ENCODE peak calls at places on chromosomes 3 and 15, in six cellular contexts. J is tibial nerve, O is keratinocyte, P is heart left ventricle, H is OCI-LY7, L is PC-9. S is an unnamed sample.

GRCh38 chr15:63945005-63945788 is 101.1 kb downstream of the DAPK2 start:
- DNase-seq in H (peak), J (peak), O (no peak), L (peak), P (peak), S (no peak)

GRCh38 chr3:159091936-159092335 is 290.1 kb downstream of the MFSD1 start:
- DNase-seq in L (no peak), H (no peak), J (no peak), P (no peak), O (no peak), S (no peak)

GRCh38 chr3:194270627-194271458 is 80.3 kb downstream of the CPN2 start:
- DNase-seq in J (peak), O (no peak), H (no peak), L (peak), P (peak), S (no peak)

GRCh38 chr3:130991126-130991525 is 35.5 kb downstream of the ASTE1 start:
- DNase-seq in J (no peak), P (no peak), H (no peak), O (no peak), L (no peak), S (no peak)

GRCh38 chr3:101011086-101011485 is 17.9 kb upstream of the ABI3BP start:
- DNase-seq in H (no peak), J (no peak), O (no peak), P (no peak), L (no peak), S (no peak)

GRCh38 chr3:58585994-58586393 is 8.8 kb upstream of the FAM107A start:
- DNase-seq in L (no peak), H (no peak), O (no peak), J (no peak), P (no peak), S (no peak)

GRCh38 chr3:117006123-117006522 is 296.5 kb downstream of the TUSC7 start:
- DNase-seq in L (no peak), J (no peak), O (no peak), P (no peak), H (no peak), S (no peak)

GRCh38 chr15:38646716-38647115 is 82.1 kb upstream of the RASGRP1 start:
- DNase-seq in H (no peak), J (no peak), O (no peak), L (no peak), P (no peak), S (no peak)

GRCh38 chr3:58093573-58094195 is 85.5 kb downstream of the FLNB start:
- DNase-seq in J (no peak), H (no peak), L (peak), P (no peak), O (no peak), S (no peak)

GRCh38 chr3:129794319-129795201 is 99.0 kb downstream of the TMCC1 start:
- DNase-seq in H (peak), P (peak), L (peak), O (peak), J (no peak), S (peak)

GRCh38 chr3:172221550-172221949 is 182.2 kb downstream of the FNDC3B start:
- DNase-seq in H (no peak), P (no peak), L (no peak), J (no peak), O (peak), S (no peak)

GRCh38 chr15:39172380-39173281 is 408.2 kb upstream of the THBS1 start:
- DNase-seq in O (no peak), H (no peak), P (peak), L (peak), J (no peak), S (no peak)

GRCh38 chr15:65071381-65071811 is 3.6 kb upstream of the RASL12 start:
- DNase-seq in O (no peak), P (peak), J (no peak), H (no peak), L (no peak), S (no peak)

GRCh38 chr15:75181780-75182179 is 19.9 kb upstream of the C15orf39 start:
- DNase-seq in H (no peak), L (no peak), P (no peak), J (no peak), O (no peak), S (no peak)

GRCh38 chr3:183253364-183253960 is 409 bp downstream of the B3GNT5 start:
- DNase-seq in J (peak), H (no peak), O (no peak), L (peak), P (peak), S (no peak)

GRCh38 chr15:96328101-96328958 is 2.2 kb upstream of the NR2F2 start:
- DNase-seq in H (no peak), L (no peak), J (no peak), P (no peak), O (no peak), S (no peak)

GRCh38 chr3:50442940-50443579 is 60.4 kb downstream of the CACNA2D2 start:
- DNase-seq in O (no peak), J (no peak), H (no peak), L (no peak), P (no peak), S (no peak)

GRCh38 chr15:97978408-97979130 is 18.1 kb downstream of the ARRDC4 start:
- DNase-seq in P (no peak), O (no peak), H (no peak), L (no peak), J (no peak), S (no peak)

GRCh38 chr3:79976466-79976865 is 208.7 kb upstream of the ROBO1 start:
- DNase-seq in L (no peak), H (no peak), J (no peak), O (no peak), P (no peak), S (peak)

GRCh38 chr3:114557791-114558190 is 264.0 kb downstream of the TIGIT start:
- DNase-seq in P (no peak), H (no peak), O (no peak), L (no peak), J (no peak), S (no peak)

GRCh38 chr15:70633394-70633793 is 130.0 kb downstream of the UACA start:
- DNase-seq in L (no peak), H (no peak), O (no peak), P (peak), J (no peak), S (no peak)

GRCh38 chr3:146187334-146187950 is 26.5 kb upstream of the PLOD2 start:
- DNase-seq in O (no peak), J (no peak), L (peak), P (no peak), H (peak), S (no peak)

GRCh38 chr15:44798815-44799214 is 62.5 kb downstream of the TRIM69 start:
- DNase-seq in H (no peak), L (no peak), O (no peak), J (no peak), P (no peak), S (no peak)

GRCh38 chr3:36944641-36945270 is at the start of gene TRANK1:
- DNase-seq in J (peak), H (peak), P (peak), O (no peak), L (no peak), S (no peak)

GRCh38 chr3:186097663-186098451 is 11.0 kb downstream of the ETV5 start:
- DNase-seq in P (peak), H (no peak), J (peak), O (peak), L (peak), S (peak)

GRCh38 chr3:184029456-184029950 is 2.0 kb upstream of the HTR3D start:
- DNase-seq in H (no peak), O (no peak), J (no peak), L (no peak), P (no peak), S (no peak)

GRCh38 chr3:116425126-116425525 is 20.2 kb downstream of the LSAMP start:
- DNase-seq in P (no peak), H (no peak), O (no peak), J (no peak), L (no peak), S (no peak)

GRCh38 chr3:36989568-36989967 is 3.4 kb downstream of the EPM2AIP1 start:
- DNase-seq in L (no peak), P (no peak), J (no peak), O (no peak), H (no peak), S (no peak)

GRCh38 chr3:161231861-161232260 is 10.8 kb downstream of the NMD3 start:
- DNase-seq in L (no peak), J (no peak), H (no peak), O (no peak), P (no peak), S (no peak)

GRCh38 chr3:127786358-127787070 is 35.8 kb downstream of the MGLL start:
- DNase-seq in H (no peak), L (no peak), P (peak), O (no peak), J (peak), S (no peak)

GRCh38 chr3:6255229-6255628 is 605.7 kb upstream of the GRM7 start:
- DNase-seq in J (no peak), L (no peak), H (no peak), P (no peak), O (no peak), S (no peak)

GRCh38 chr3:186875708-186876107 is 33.2 kb downstream of the ADIPOQ start:
- DNase-seq in O (no peak), P (no peak), J (no peak), L (no peak), H (no peak), S (no peak)

GRCh38 chr3:127689266-127689860 is 16.6 kb downstream of the ABTB1 start:
- DNase-seq in O (no peak), H (no peak), J (peak), L (no peak), P (no peak), S (no peak)

DNA sequence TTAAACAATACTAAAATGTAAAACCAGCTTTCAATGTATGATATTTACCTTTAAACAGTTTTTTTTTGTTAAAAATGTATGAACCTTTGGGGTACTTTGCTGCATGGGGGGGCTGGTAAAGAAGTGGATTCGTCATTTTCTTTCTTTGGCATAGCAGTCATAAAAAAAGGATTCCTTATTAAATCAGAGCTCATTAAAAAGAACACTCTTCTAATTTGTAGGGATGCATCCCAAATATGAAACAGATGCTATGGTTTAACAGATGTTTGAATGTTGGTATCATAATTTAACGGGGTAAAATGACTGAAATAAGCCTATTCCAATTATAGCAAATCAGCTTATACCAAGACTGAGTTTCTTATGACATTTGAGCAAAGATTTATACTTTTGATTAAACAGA is 234.4 kb downstream of the BBX start:
- DNase-seq in H (no peak), P (no peak), O (no peak), L (no peak), J (no peak), S (no peak)
- H3K27ac ChIP-seq in H (no peak), P (no peak), O (no peak), L (no peak), J (no peak), S (no peak)

GRCh38 chr3:33901862-33902563 is 103.6 kb downstream of the PDCD6IP start:
- DNase-seq in L (no peak), P (no peak), H (no peak), J (no peak), O (no peak), S (no peak)

GRCh38 chr3:33900440-33900808 is 102.0 kb downstream of the PDCD6IP start:
- DNase-seq in H (no peak), O (no peak), J (no peak), L (no peak), P (no peak), S (no peak)

GRCh38 chr3:33900809-33901505 is 102.5 kb downstream of the PDCD6IP start:
- DNase-seq in H (no peak), P (no peak), O (no peak), J (no peak), L (no peak), S (no peak)

GRCh38 chr3:33897306-33897705 is 98.9 kb downstream of the PDCD6IP start:
- DNase-seq in J (no peak), H (no peak), O (no peak), L (no peak), P (no peak), S (no peak)

DNA sequence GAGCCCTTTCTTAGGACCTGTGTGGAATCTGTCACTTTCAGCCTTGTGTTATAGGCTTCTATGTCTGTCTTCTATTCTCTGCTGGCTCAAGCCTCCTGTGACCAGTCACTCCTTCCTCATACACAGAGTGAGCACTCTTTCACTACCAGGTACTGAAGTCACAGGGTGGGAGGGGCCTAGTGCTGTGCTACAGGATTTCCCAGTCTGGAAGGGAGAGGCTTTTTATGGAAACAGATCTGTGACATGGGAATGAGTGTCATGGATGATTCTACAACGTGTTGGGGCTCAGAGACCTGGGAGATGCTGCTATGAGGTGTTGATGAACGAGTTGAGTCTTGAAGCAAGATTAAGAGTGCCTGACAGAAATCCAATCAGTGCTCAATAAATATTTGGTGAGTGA is 100.5 kb downstream of the PDCD6IP start:
- DNase-seq in P (no peak), L (no peak), J (no peak), O (no peak), H (no peak), S (peak)
- H3K27ac ChIP-seq in P (no peak), L (no peak), J (no peak), O (no peak), H (no peak), S (no peak)

DNA sequence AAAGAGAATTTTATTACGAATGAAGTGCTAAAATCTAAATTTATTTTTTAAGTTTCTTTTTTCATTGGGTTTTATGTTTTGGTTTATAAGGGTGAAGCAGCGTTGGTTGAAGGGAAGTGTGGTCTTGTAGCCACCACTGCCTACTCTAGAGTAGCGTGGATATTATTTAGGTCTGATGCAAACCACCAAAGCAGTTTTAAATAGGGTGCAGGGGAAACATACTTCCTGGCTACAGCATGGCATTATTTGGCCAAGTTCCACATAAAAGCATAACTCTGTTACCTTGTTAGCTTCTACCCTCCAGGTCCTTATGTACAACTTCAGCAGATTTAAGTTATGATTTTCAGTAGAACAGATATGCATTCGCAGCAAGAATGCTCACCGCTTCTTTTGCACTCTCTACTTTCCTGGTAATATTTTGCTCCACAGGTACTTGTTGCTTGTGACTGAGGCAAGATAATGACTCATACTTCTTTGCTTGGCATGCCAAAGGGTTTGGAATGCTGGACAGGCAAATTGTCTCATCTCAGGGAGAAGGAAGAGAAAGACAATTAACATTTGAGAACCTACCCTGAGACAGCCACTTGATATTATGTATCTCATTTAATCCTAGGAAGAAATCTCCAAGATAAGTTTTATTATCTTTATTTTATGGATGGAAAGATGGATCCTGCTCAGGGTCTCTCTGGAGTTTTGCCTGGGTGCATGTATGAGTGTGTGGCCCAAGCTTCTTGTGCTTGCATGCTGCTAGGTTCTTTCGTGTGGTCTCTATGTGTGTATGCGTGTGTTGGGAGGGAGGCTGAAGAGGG is 5.4 kb downstream of the TGFBR2 start:
- DNase-seq in J (no peak), O (peak), P (no peak), L (no peak), H (peak), S (no peak)
- H3K27ac ChIP-seq in J (peak), O (peak), P (peak), L (no peak), H (peak), S (peak)

DNA sequence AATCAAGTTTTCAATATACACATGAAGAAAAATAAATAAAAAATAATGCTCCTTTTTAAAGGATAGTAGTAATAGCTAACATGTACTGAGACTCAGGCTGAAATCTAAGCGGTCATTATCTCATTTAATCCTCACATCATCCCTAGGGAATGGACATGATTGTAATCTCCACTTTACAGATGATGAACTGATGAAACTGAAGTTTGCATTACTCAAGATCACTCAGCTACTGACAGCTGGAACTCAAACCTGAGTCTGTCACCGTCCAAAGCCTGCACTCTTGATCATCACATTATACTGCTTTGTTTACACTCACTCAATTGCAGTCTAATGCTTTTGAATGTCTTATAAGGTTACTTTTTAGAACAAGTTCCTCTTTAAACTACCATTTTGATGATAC is 3.2 kb downstream of the NPTN start:
- DNase-seq in O (no peak), L (no peak), J (no peak), H (no peak), P (no peak), S (no peak)
- H3K27ac ChIP-seq in O (peak), L (peak), J (no peak), H (no peak), P (no peak), S (peak)

DNA sequence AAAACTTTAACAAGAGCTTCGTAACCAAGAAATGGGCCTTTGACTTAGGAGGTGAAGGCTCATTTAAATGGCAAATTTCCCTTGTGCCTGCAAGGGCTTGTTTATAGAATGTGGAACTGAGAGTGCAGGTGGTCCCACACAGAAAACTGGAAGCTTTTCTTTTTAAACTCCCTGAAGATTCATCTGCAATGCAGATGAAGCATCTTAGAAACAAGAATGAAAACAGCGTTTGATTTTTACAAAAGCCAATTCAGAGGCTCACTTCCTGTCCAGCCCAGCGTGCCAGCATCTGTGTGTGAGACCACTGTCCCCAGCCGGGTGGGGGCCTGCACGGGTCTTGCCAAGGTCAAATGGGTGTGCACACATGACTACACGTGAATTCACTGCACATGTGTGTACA is 94.7 kb downstream of the LINGO1 start:
- DNase-seq in H (peak), J (peak), L (no peak), P (no peak), O (no peak), S (no peak)
- H3K27ac ChIP-seq in H (peak), J (peak), L (no peak), P (no peak), O (no peak), S (no peak)

DNA sequence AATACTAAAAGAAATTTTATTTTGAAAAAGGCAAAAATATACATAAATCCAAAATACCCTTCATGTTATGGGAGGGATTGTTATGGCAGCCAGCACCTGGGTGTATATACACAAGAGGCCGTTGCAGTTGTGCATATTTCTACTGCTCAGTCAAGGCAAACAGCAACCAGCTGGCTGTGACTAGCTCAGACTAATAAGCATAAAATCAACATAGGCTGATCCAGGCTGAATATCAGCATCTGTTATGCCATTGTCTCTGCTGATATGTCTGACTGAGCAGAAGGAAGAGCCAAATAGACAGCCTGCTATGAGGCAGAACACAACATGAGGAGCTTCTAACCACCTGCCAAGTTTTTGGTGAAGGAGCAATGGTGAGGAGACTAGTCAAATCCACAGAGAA is 457.5 kb upstream of the ALCAM start:
- DNase-seq in L (no peak), J (no peak), P (no peak), O (no peak), H (no peak), S (peak)
- H3K27ac ChIP-seq in L (no peak), J (no peak), P (no peak), O (peak), H (no peak), S (peak)

DNA sequence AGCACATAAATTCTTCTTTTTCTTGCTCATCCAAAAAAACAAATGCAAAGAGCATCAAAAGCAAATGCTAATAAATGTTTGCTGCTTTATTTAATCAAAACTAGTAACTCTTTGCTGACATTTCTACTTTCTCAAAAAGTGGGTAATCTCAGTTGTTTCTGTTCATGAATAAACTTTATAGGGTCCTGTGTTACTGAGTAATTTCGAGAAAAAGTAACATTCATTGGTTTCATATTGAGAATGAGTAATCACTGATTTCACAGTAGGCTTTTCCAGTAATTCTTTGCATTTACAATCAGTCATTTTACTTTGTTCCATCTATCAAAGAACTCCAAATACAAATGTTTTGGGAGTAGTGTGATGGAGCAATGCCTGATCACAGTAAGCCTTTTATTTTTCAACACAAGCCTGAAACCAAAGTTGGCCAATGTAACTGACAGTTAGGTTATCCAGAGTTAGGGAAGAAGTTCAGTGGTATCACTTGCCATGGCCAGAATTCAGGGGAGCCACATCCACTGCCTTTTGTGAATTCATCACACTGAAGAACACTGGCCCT is 353.6 kb downstream of the ULK4 start:
- DNase-seq in L (no peak), P (no peak), O (no peak), J (no peak), H (no peak), S (no peak)
- H3K27ac ChIP-seq in L (no peak), P (no peak), O (no peak), J (no peak), H (no peak), S (no peak)